ENCODE peak calls at places on chromosomes 16 and 17, in four cellular contexts. Z is heart right ventricle, D is heart left ventricle, F is tibial nerve. J is an unnamed sample. For H3K9me3, the result is how much of the 10 kb centered on the place peaks cover.

GRCh38 chr16:11232852-11233726 is 22.9 kb downstream of the SOCS1 start:
- DNase-seq in Z (peak), D (peak), F (no peak), J (no peak)

GRCh38 chr16:11084484-11085024 is 140.2 kb downstream of the CLEC16A start:
- DNase-seq in Z (no peak), D (no peak), F (no peak), J (no peak)

GRCh38 chr17:53627511-53627910 is 195.2 kb upstream of the KIF2B start:
- DNase-seq in Z (no peak), D (no peak), F (no peak), J (no peak)

GRCh38 chr17:81153340-81153803 is 11.9 kb upstream of the PVALEF start:
- DNase-seq in Z (peak), D (no peak), F (peak), J (no peak)

GRCh38 chr17:19295478-19296200 is 58.5 kb downstream of the EPN2 start:
- DNase-seq in Z (no peak), D (no peak), F (no peak), J (no peak)

GRCh38 chr16:50548659-50549560 is 714 bp downstream of the NKD1 start:
- DNase-seq in Z (no peak), D (no peak), F (no peak), J (no peak)

GRCh38 chr17:73744411-73744810 is 100.2 kb upstream of the SDK2 start:
- DNase-seq in Z (no peak), D (no peak), F (no peak), J (no peak)

GRCh38 chr17:45319239-45319703 is 2.5 kb upstream of the MAP3K14 start:
- DNase-seq in Z (no peak), D (no peak), F (no peak), J (no peak)

GRCh38 chr16:7246578-7246977 is 86.1 kb upstream of the RBFOX1 start:
- DNase-seq in Z (no peak), D (no peak), F (no peak), J (no peak)

GRCh38 chr16:84176192-84177053 is 10.4 kb downstream of the TAF1C start:
- DNase-seq in Z (no peak), D (no peak), F (no peak), J (no peak)

GRCh38 chr16:65782537-65783290 is 583.8 kb upstream of the CDH5 start:
- DNase-seq in Z (no peak), D (no peak), F (no peak), J (no peak)

GRCh38 chr16:65781363-65781762 is 585.1 kb upstream of the CDH5 start:
- DNase-seq in Z (no peak), D (no peak), F (no peak), J (no peak)

GRCh38 chr16:65779196-65779595 is 587.3 kb upstream of the CDH5 start:
- DNase-seq in Z (no peak), D (no peak), F (no peak), J (no peak)

GRCh38 chr16:65783709-65784474 is 582.6 kb upstream of the CDH5 start:
- DNase-seq in Z (no peak), D (no peak), F (no peak), J (no peak)

GRCh38 chr16:65781855-65782254 is 584.6 kb upstream of the CDH5 start:
- DNase-seq in Z (no peak), D (no peak), F (no peak), J (no peak)
- H3K4me3 ChIP-seq in Z (no peak), D (no peak), F (no peak), J (no peak)

DNA sequence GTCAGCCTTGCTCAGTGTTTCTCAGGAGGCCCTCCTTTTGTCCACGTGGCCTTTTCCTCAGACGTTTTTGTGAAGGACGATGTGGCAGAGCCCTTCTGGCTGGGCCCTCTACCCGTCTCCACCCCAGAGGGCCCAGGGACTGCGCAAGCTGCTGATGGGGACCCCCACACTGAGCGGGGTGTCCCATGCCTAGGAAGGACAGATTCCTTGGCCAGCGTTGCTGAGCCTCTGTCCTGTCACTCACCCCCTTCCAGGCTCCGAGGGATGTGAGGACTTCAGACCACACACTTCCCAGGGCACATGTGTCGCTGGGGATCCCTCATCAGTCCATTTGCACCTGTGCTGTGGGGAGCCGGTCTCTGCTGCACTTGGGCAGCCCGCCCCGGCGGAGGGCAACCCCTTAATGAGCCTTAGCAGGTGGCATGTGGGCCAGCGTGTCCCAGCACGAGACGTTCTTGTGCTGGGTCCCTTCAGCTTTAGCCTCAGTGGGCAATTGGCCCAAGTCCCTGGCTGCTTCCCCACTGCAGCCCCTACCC is 48.3 kb downstream of the NT5M start:
- DNase-seq in Z (no peak), D (no peak), F (no peak), J (no peak)
- H3K9me3 ChIP-seq in Z (under half), D (under half), F (under half), J (under half)

GRCh38 chr17:83084214-83084613 is 4.8 kb downstream of the METRNL start:
- DNase-seq in Z (no peak), D (no peak), F (no peak), J (no peak)
- H3K4me3 ChIP-seq in Z (no peak), D (no peak), F (no peak), J (peak)

GRCh38 chr16:35142147-35142808 is 1682.9 kb downstream of the TP53TG3F start:
- DNase-seq in Z (no peak), D (no peak), F (no peak), J (no peak)
- H3K9me3 ChIP-seq in Z (under half), D (under half), F (under half), J (under half)

J was measured in ascending aorta.